ENCODE peak calls at places on chromosome 19, in ten cellular contexts. S is gastrocnemius medialis; X is SK-N-MC; V is upper lobe of right lung; Z is heart right ventricle; Q is breast epithelium; R is lung; I is HL-60; E is substantia nigra; F is CD4-positive, alpha-beta T cell. G is an unnamed sample.

GRCh38 chr19:54551950-54552912 is 21.4 kb upstream of the LILRA2 start:
- DNase-seq in S (no peak), X (no peak), V (peak; percentile 64), Z (peak; percentile 12), Q (no peak), R (no peak), I (peak; percentile 31), E (peak; percentile 45), F (no peak), G (no peak)

GRCh38 chr19:19661675-19662251 is 1.7 kb downstream of the ATP13A1 start:
- DNase-seq in S (no peak), X (no peak), V (no peak), Z (no peak), Q (no peak), R (no peak), I (peak; percentile 87), E (no peak), F (no peak), G (no peak)

GRCh38 chr19:10667867-10668266 is 13.7 kb downstream of the ILF3 start:
- DNase-seq in S (no peak), X (no peak), V (no peak), Z (no peak), Q (no peak), R (no peak), I (no peak), E (no peak), F (no peak), G (no peak)

GRCh38 chr19:14476663-14477401 is 1.7 kb upstream of the PTGER1 start:
- DNase-seq in S (no peak), X (no peak), V (no peak), Z (no peak), Q (no peak), R (no peak), I (peak; percentile 82), E (no peak), F (no peak), G (peak; percentile 39)

GRCh38 chr19:58386166-58386575 is 898 bp upstream of the RPS5 start:
- DNase-seq in S (no peak), X (no peak), V (no peak), Z (no peak), Q (no peak), R (no peak), I (no peak), E (no peak), F (no peak), G (no peak)

GRCh38 chr19:29771708-29772415 is 39.9 kb upstream of the CCNE1 start:
- DNase-seq in S (no peak), X (no peak), V (no peak), Z (peak; percentile 15), Q (no peak), R (no peak), I (peak; percentile 18), E (peak; percentile 47), F (no peak), G (no peak)

GRCh38 chr19:35484637-35485036 is 5.6 kb downstream of the KRTDAP start:
- DNase-seq in S (no peak), X (no peak), V (no peak), Z (no peak), Q (no peak), R (no peak), I (no peak), E (no peak), F (no peak), G (no peak)

GRCh38 chr19:4763021-4763420 is 28.5 kb upstream of the FEM1A start:
- DNase-seq in S (no peak), X (no peak), V (no peak), Z (no peak), Q (no peak), R (no peak), I (no peak), E (no peak), F (no peak), G (no peak)

GRCh38 chr19:31054430-31054829 is 294.8 kb downstream of the TSHZ3 start:
- DNase-seq in S (no peak), X (no peak), V (no peak), Z (peak; percentile 14), Q (no peak), R (no peak), I (peak; percentile 46), E (no peak), F (no peak), G (peak; percentile 27)

GRCh38 chr19:55166530-55167268 is at the start of gene DNAAF3:
- DNase-seq in S (peak; percentile 93), X (peak; percentile 97), V (peak; percentile 96), Z (peak; percentile 94), Q (peak; percentile 98), R (peak; percentile 94), I (peak; percentile 95), E (peak; percentile 84), F (peak; percentile 44), G (peak; percentile 92)

GRCh38 chr19:5691205-5691929 is 1.3 kb downstream of the RPL36 start:
- DNase-seq in S (no peak), X (no peak), V (peak; percentile 78), Z (peak; percentile 81), Q (peak; percentile 63), R (no peak), I (peak; percentile 67), E (no peak), F (peak; percentile 20), G (no peak)

GRCh38 chr19:33299061-33299665 is 3.2 kb downstream of the CEBPA start:
- DNase-seq in S (no peak), X (no peak), V (no peak), Z (no peak), Q (no peak), R (no peak), I (peak; percentile 67), E (no peak), F (no peak), G (no peak)

GRCh38 chr19:48678201-48678600 is 5.4 kb upstream of the NTN5 start:
- DNase-seq in S (no peak), X (no peak), V (no peak), Z (no peak), Q (no peak), R (no peak), I (no peak), E (no peak), F (no peak), G (no peak)

GRCh38 chr19:48186541-48186991 is 16.1 kb downstream of the ZSWIM9 start:
- DNase-seq in S (no peak), X (no peak), V (peak; percentile 34), Z (no peak), Q (no peak), R (no peak), I (no peak), E (no peak), F (no peak), G (no peak)

GRCh38 chr19:2261438-2262172 is 5.4 kb upstream of the JSRP1 start:
- DNase-seq in S (no peak), X (no peak), V (peak; percentile 68), Z (no peak), Q (no peak), R (no peak), I (peak; percentile 54), E (no peak), F (no peak), G (no peak)
- H3K27ac ChIP-seq in S (no peak overlapping the region), X (no peak overlapping the region), V (no peak overlapping the region), Z (no peak overlapping the region), Q (no peak overlapping the region), R (no peak overlapping the region), I (no peak overlapping the region), E (no peak overlapping the region), F (no peak overlapping the region), G (no peak overlapping the region)

DNA sequence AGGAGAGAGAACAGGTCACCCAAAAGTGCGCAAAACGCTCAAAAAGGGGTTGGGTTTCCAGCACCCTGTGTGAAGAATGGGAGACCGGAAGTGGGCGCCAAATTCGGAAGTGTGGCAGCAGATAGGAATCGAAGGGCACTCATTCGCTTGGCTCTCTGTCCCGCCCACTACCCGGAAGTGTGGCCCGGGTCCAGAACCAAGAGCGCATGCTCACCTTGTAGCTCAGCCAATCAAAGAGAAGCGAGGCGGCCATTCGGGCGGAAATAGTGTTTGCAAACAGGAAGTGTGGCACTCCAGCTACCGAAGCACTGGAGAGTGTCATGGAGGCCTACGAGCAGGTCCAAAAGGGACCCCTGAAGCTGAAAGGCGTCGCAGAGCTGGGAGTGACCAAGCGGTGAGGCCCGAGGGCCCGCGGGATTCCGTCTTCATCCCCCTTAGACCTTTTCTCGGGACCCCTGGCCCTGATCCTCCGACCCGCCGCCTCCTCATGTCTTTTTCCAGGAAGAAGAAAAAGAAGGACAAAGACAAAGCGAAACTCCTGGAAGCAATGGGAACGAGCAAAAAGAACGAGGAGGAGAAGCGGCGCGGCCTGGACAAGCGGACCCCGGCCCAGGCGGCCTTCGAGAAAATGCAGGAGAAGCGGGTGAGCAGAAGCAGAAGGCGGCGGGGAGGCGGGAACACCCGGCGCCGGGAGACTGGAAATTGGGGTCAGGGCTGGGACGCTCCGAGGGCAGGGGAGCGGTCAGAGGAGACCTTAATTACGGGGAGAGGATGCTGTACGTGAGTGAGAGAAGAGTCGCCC is at the start of gene FAM32A:
- DNase-seq in S (peak; percentile 98), X (peak; percentile 94), V (peak; percentile 99), Z (peak; percentile 99), Q (peak; percentile 99), R (peak; percentile 99), I (peak; percentile 100), E (peak; percentile 97), F (peak; percentile 97), G (peak; percentile 95)
- H3K27ac ChIP-seq in S (peak within 1 kb of the TSS; percentile 82), X (no peak within 1 kb of the TSS), V (peak within 1 kb of the TSS; percentile 82), Z (peak within 1 kb of the TSS; percentile 88), Q (peak within 1 kb of the TSS; percentile 84), R (peak within 1 kb of the TSS; percentile 85), I (peak within 1 kb of the TSS; percentile 83), E (peak within 1 kb of the TSS; percentile 78), F (peak within 1 kb of the TSS; percentile 85), G (peak within 1 kb of the TSS; percentile 29)

GRCh38 chr19:38786572-38787265 is 2.3 kb upstream of the LGALS7B start:
- DNase-seq in S (no peak), X (no peak), V (no peak), Z (no peak), Q (peak; percentile 56), R (no peak), I (no peak), E (no peak), F (no peak), G (peak; percentile 27)
- H3K27ac ChIP-seq in S (no peak overlapping the region), X (no peak overlapping the region), V (no peak overlapping the region), Z (no peak overlapping the region), Q (peak overlapping the region; percentile 52), R (no peak overlapping the region), I (no peak overlapping the region), E (no peak overlapping the region), F (no peak overlapping the region), G (peak overlapping the region; percentile 22)

DNA sequence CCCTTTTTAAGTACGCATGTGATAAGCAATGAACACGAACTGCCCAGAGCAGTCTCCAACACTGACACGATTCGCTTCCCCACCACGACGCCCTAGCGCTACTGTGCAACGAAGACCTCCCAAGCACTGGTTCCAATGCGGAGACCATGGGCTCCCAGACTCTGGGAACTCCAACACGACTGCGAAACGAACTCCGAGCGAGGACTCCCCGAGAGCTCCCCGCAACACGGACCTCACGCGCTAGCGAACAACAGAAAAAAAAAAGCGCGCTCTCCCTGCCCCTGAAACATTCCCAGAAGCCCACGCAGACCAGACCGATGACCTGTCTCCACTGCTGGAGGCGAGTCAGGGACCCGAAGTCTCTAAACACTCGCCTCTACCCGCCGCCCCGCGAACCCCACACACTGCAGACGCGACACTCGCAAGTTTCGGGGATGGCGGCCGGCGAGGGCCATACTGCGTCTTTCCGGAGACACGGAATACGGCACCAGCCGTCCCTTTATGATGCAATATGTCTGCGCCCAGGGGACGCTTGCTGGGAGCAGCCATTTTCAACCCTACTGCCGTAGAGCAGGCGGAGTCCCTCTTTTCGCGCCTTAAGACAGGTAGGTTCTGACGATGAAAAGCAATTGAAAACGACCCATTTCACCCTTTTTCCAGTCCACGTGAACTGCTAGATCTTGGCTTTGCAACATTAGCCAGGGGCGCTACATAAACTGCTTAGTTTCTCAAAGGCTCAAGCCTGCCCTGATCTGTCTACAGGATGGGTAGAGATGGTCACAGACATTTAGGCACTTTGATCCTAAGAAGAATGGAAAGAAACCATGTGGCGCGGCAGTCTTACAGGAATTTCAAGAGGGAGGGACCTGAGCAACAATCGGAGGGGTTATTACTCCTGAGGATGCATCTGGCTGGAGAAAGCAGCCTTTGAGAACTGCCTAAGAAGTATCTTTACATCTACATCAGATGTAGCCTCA is at the start of gene ZNF577:
- DNase-seq in S (peak; percentile 81), X (peak; percentile 74), V (peak; percentile 87), Z (peak; percentile 96), Q (peak; percentile 80), R (peak; percentile 77), I (peak; percentile 97), E (peak; percentile 85), F (peak; percentile 27), G (peak; percentile 62)
- H3K27ac ChIP-seq in S (peak within 1 kb of the TSS; percentile 78), X (no peak within 1 kb of the TSS), V (peak within 1 kb of the TSS; percentile 69), Z (peak within 1 kb of the TSS; percentile 73), Q (peak within 1 kb of the TSS; percentile 77), R (peak within 1 kb of the TSS; percentile 65), I (peak within 1 kb of the TSS; percentile 79), E (peak within 1 kb of the TSS; percentile 41), F (no peak within 1 kb of the TSS), G (peak within 1 kb of the TSS; percentile 59)

G was measured in epithelial cell of prostate.